ENCODE peak calls at places on chromosomes 2 and 18, in six cellular contexts. T, M, I, S, X and F are unnamed samples.
A peak's percentile ranks its signal among the peaks of the same experiment; 100 is the strongest.

GRCh38 chr18:26468931-26469340 is 79.4 kb downstream of the KCTD1 start:
- DNase-seq in X (no peak), S (peak; percentile 16), T (no peak), M (no peak), I (peak; percentile 33), F (peak; percentile 53)

GRCh38 chr2:168034586-168034985 is 212.8 kb downstream of the STK39 start:
- DNase-seq in S (no peak), M (no peak), X (no peak), I (no peak), T (no peak), F (no peak)

GRCh38 chr2:239519081-239519920 is 118.5 kb upstream of the HDAC4 start:
- DNase-seq in T (no peak), M (no peak), X (no peak), I (no peak), S (peak; percentile 65), F (no peak)

GRCh38 chr2:85008252-85008651 is 37.3 kb downstream of the KCMF1 start:
- DNase-seq in T (no peak), X (no peak), M (no peak), S (no peak), I (no peak), F (no peak)

GRCh38 chr2:32264422-32265149 is at the start of gene NLRC4:
- DNase-seq in I (no peak), M (no peak), T (peak; percentile 17), X (no peak), S (no peak), F (no peak)

GRCh38 chr2:147763861-147764260 is 81.0 kb upstream of the ACVR2A start:
- DNase-seq in I (no peak), T (no peak), M (no peak), S (no peak), X (no peak), F (no peak)

GRCh38 chr18:58803978-58804377 is 60.7 kb upstream of the ZNF532 start:
- DNase-seq in S (no peak), X (no peak), T (no peak), M (no peak), I (no peak), F (peak; percentile 33)

GRCh38 chr2:60554649-60555065 is 1.2 kb upstream of the BCL11A start:
- DNase-seq in X (no peak), I (no peak), T (no peak), M (no peak), S (peak; percentile 40), F (peak; percentile 26)

GRCh38 chr2:10885479-10885863 is 26.3 kb upstream of the KCNF1 start:
- DNase-seq in I (no peak), M (no peak), X (no peak), S (no peak), T (no peak), F (no peak)

GRCh38 chr2:50979495-50979894 is 52.4 kb downstream of the NRXN1 start:
- DNase-seq in S (no peak), T (no peak), X (no peak), M (no peak), I (no peak), F (no peak)

GRCh38 chr2:23489471-23490400 is 104.8 kb downstream of the KLHL29 start:
- DNase-seq in M (no peak), S (no peak), X (no peak), I (no peak), T (no peak), F (no peak)

GRCh38 chr2:18966131-18966530 is 376.8 kb upstream of the NT5C1B start:
- DNase-seq in I (no peak), S (no peak), T (no peak), M (no peak), X (no peak), F (no peak)

GRCh38 chr2:10864888-10865551 is 46.7 kb upstream of the KCNF1 start:
- DNase-seq in S (no peak), T (peak; percentile 29), I (no peak), X (no peak), M (no peak), F (no peak)

GRCh38 chr2:60212174-60212945 is 341.1 kb downstream of the BCL11A start:
- DNase-seq in X (no peak), M (no peak), I (no peak), S (no peak), T (no peak), F (no peak)

GRCh38 chr2:128452536-128453530 is 134.2 kb upstream of the HS6ST1 start:
- DNase-seq in I (no peak), T (no peak), M (no peak), X (no peak), S (no peak), F (no peak)

GRCh38 chr2:172609488-172609887 is 53.6 kb downstream of the PDK1 start:
- DNase-seq in X (no peak), T (no peak), I (no peak), S (no peak), M (no peak), F (no peak)

GRCh38 chr2:139891636-139892035 is 1111.4 kb upstream of the NXPH2 start:
- DNase-seq in M (no peak), X (no peak), T (no peak), I (no peak), S (no peak), F (no peak)

GRCh38 chr18:73579698-73580097 is 567.9 kb downstream of the FBXO15 start:
- DNase-seq in T (no peak), X (no peak), M (no peak), S (no peak), I (no peak), F (no peak)

GRCh38 chr2:169210917-169211316 is 141.6 kb downstream of the DHRS9 start:
- DNase-seq in I (no peak), T (no peak), S (no peak), X (no peak), M (no peak), F (no peak)

GRCh38 chr2:69601179-69601612 is 42.3 kb downstream of the AAK1 start:
- DNase-seq in I (peak; percentile 24), S (no peak), M (peak; percentile 83), T (no peak), X (peak; percentile 85), F (no peak)

GRCh38 chr2:216445489-216445888 is 33.2 kb downstream of the SMARCAL1 start:
- DNase-seq in M (no peak), I (no peak), X (no peak), T (no peak), S (no peak), F (peak; percentile 22)